ENCODE peak calls at places on chromosomes 6 and 20, in seven cellular contexts. W is HEK293T; V is bronchial epithelial cell; C is stimulated activated CD8-positive, alpha-beta memory T cell treated with anti-CD3 and anti-CD28 coated beads, Interleukin-4, amount 100 ng/mL, for 1 hour; E is Calu3; F is activated naive CD4-positive, alpha-beta T cell; A is adipocyte. N is an unnamed sample.

GRCh38 chr6:149750136-149750609 is 632 bp downstream of the PCMT1 start:
- DNase-seq in V (peak), C (no peak), W (peak), A (peak), E (peak), F (peak), N (peak)

GRCh38 chr6:73451166-73452106 is 661 bp downstream of the CGAS start:
- DNase-seq in C (peak), W (no peak), F (peak), V (peak), A (peak), E (peak), N (peak)

GRCh38 chr6:108134213-108134973 is 31.4 kb upstream of the NR2E1 start:
- DNase-seq in E (no peak), F (no peak), A (no peak), C (no peak), V (no peak), W (peak), N (no peak)

GRCh38 chr20:43941476-43942212 is 27.0 kb downstream of the TOX2 start:
- DNase-seq in E (no peak), F (no peak), C (no peak), V (peak), A (no peak), W (no peak), N (peak)

GRCh38 chr6:28125396-28125795 is 987 bp downstream of the ZSCAN16 start:
- DNase-seq in C (no peak), A (no peak), E (no peak), V (no peak), F (no peak), W (no peak), N (no peak)

GRCh38 chr6:96724641-96725040 is 112.6 kb downstream of the GPR63 start:
- DNase-seq in A (no peak), E (no peak), F (no peak), V (no peak), C (no peak), W (no peak), N (no peak)

GRCh38 chr6:157086632-157087031 is 236.7 kb downstream of the TMEM242 start:
- DNase-seq in F (no peak), E (no peak), C (no peak), A (no peak), V (no peak), W (no peak), N (no peak)

GRCh38 chr20:61979090-61979489 is 86.6 kb downstream of the TAF4 start:
- DNase-seq in E (no peak), V (no peak), F (no peak), A (no peak), W (no peak), C (no peak), N (no peak)

GRCh38 chr20:57076951-57077350 is 189.5 kb downstream of the BMP7 start:
- DNase-seq in C (no peak), A (no peak), W (no peak), E (no peak), V (no peak), F (no peak), N (peak)

GRCh38 chr6:144351741-144352140 is 66.6 kb downstream of the UTRN start:
- DNase-seq in F (no peak), A (no peak), V (no peak), W (no peak), E (no peak), C (no peak), N (no peak)

GRCh38 chr6:130776287-130776925 is 50.8 kb upstream of the SMLR1 start:
- DNase-seq in A (no peak), V (no peak), W (no peak), C (no peak), F (no peak), E (no peak), N (no peak)

GRCh38 chr6:132004668-132005067 is 53.5 kb upstream of the CCN2 start:
- DNase-seq in V (no peak), E (no peak), C (no peak), W (no peak), A (no peak), F (no peak), N (no peak)

GRCh38 chr6:33845031-33845430 is 41.2 kb upstream of the MLN start:
- DNase-seq in C (no peak), E (no peak), V (no peak), W (no peak), F (no peak), A (no peak), N (no peak)

GRCh38 chr6:45703041-45703739 is 312.5 kb downstream of the CLIC5 start:
- DNase-seq in W (no peak), F (no peak), C (no peak), A (peak), E (no peak), V (peak), N (peak)

GRCh38 chr6:68533339-68533795 is 101.7 kb upstream of the ADGRB3 start:
- DNase-seq in F (no peak), E (no peak), W (no peak), A (no peak), V (no peak), C (no peak), N (no peak)

GRCh38 chr6:47097092-47097945 is 55.2 kb upstream of the ADGRF1 start:
- DNase-seq in F (peak), V (peak), A (peak), C (no peak), W (peak), E (peak), N (peak)

GRCh38 chr20:46056970-46057855 is 28.2 kb downstream of the SLC12A5 start:
- DNase-seq in A (peak), F (no peak), W (no peak), E (no peak), V (no peak), C (no peak), N (no peak)

GRCh38 chr20:14582855-14583254 is 245.4 kb upstream of the FLRT3 start:
- DNase-seq in E (no peak), V (peak), A (peak), C (no peak), F (no peak), W (no peak), N (peak)

GRCh38 chr20:17796096-17796563 is 96.4 kb downstream of the BANF2 start:
- DNase-seq in V (no peak), E (no peak), W (no peak), C (no peak), A (peak), F (no peak), N (peak)

GRCh38 chr6:18053555-18054445 is 66.4 kb upstream of the KIF13A start:
- DNase-seq in C (no peak), V (peak), E (no peak), A (peak), W (no peak), F (no peak), N (peak)

GRCh38 chr6:27791182-27791939 is 120.8 kb downstream of the OR2B2 start:
- DNase-seq in E (peak), C (no peak), V (peak), W (peak), F (no peak), A (peak), N (peak)

GRCh38 chr6:151493495-151494234 is at the start of gene CCDC170:
- DNase-seq in W (peak), F (no peak), E (peak), V (no peak), C (no peak), A (peak), N (no peak)

GRCh38 chr6:43570876-43571441 is 4.9 kb downstream of the XPO5 start:
- DNase-seq in C (no peak), E (no peak), V (peak), W (no peak), F (no peak), A (no peak), N (no peak)

GRCh38 chr20:40960521-40960956 is 68.1 kb upstream of the TOP1 start:
- DNase-seq in A (no peak), V (no peak), F (no peak), C (no peak), W (no peak), E (no peak), N (no peak)